ENCODE peak calls at places on chromosomes 5 and 9, in nine cellular contexts. Q is stimulated activated CD8-positive, alpha-beta memory T cell treated with anti-CD3 and anti-CD28 coated beads, Interleukin-4, amount 100 ng/mL, for 48 hours; D is endothelial cell; E is SW 1271; P is AG20443; Y is activated CD4-positive, alpha-beta T cell treated with anti-CD3 and anti-CD28 coated beads, Interleukin-2, amount 10 ng/mL, durations not matched to agents 7 days and 5 days; K is OCI-LY7; M is NCI-H1694 treated with DMSO at 0.1 percent for 48 hours; R is posterior cingulate gyrus. Z is an unnamed sample.

GRCh38 chr9:24712190-24712589 is 166.5 kb upstream of the IZUMO3 start:
- DNase-seq in K (no peak), R (no peak), M (no peak), Y (no peak), E (no peak), Q (no peak), D (no peak), P (no peak), Z (no peak)

GRCh38 chr9:35914307-35914807 is 5.1 kb downstream of the SPAAR start:
- DNase-seq in E (no peak), M (no peak), R (no peak), Y (peak; percentile 35), Q (no peak), K (peak; percentile 10), D (peak; percentile 43), P (peak; percentile 45), Z (peak; percentile 73)

GRCh38 chr9:137689745-137690529 is 71.1 kb downstream of the EHMT1 start:
- DNase-seq in M (no peak), P (no peak), Y (no peak), E (no peak), Q (no peak), D (no peak), K (no peak), R (no peak), Z (no peak)

GRCh38 chr9:123149067-123149466 is 115.6 kb downstream of the GPR21 start:
- DNase-seq in R (no peak), E (no peak), Q (no peak), K (no peak), D (no peak), M (no peak), Y (no peak), P (no peak), Z (no peak)

GRCh38 chr5:97164846-97165245 is 18.2 kb downstream of the RIOK2 start:
- DNase-seq in Y (no peak), M (no peak), E (no peak), R (no peak), D (no peak), P (no peak), Q (no peak), K (no peak), Z (no peak)

GRCh38 chr9:111959468-111959941 is 62.9 kb downstream of the UGCG start:
- DNase-seq in R (no peak), E (no peak), M (no peak), D (no peak), Q (no peak), Y (no peak), P (peak; percentile 93), K (no peak), Z (peak; percentile 79)

GRCh38 chr9:114732842-114733241 is 50.9 kb upstream of the TEX48 start:
- DNase-seq in E (no peak), R (no peak), Q (no peak), P (no peak), M (no peak), K (no peak), D (no peak), Y (no peak), Z (no peak)

GRCh38 chr5:176948458-176948857 is 49.3 kb upstream of the HK3 start:
- DNase-seq in R (no peak), E (no peak), Y (no peak), D (no peak), M (no peak), Q (no peak), K (no peak), P (no peak), Z (no peak)

GRCh38 chr5:150640311-150641005 is at the start of gene SYNPO:
- DNase-seq in R (peak; percentile 58), Q (no peak), E (peak; percentile 57), K (no peak), P (peak; percentile 84), M (no peak), Y (no peak), D (no peak), Z (no peak)

GRCh38 chr5:167985373-167985772 is 306.1 kb upstream of the WWC1 start:
- DNase-seq in Y (no peak), E (no peak), Q (no peak), R (no peak), M (no peak), D (no peak), P (no peak), K (no peak), Z (no peak)

Z was measured in left colon.